ENCODE peak calls at places on chromosomes 5 and 9, in six cellular contexts. S is neural progenitor cell, Y is upper lobe of right lung, J is lower lobe of right lung, E is heart left ventricle, G is endodermal cell. B is an unnamed sample. For H3K4me1, the result is how much of the 10 kb centered on the place peaks cover.

GRCh38 chr9:81490605-81491331 is 198.6 kb downstream of the TLE1 start:
- DNase-seq in E (no peak), Y (no peak), S (no peak), J (no peak), G (no peak), B (no peak)

GRCh38 chr5:168186289-168187074 is 105.0 kb upstream of the WWC1 start:
- DNase-seq in S (no peak), J (no peak), G (peak), E (no peak), Y (no peak), B (no peak)

GRCh38 chr5:85108471-85108870 is 723.8 kb upstream of the EDIL3 start:
- DNase-seq in S (peak), G (no peak), Y (no peak), J (no peak), E (no peak), B (no peak)

GRCh38 chr9:114098021-114098659 is 952 bp downstream of the KIF12 start:
- DNase-seq in G (peak), S (peak), J (peak), Y (peak), E (no peak), B (no peak)

GRCh38 chr9:127608104-127608966 is 3.7 kb upstream of the STXBP1 start:
- DNase-seq in S (peak), E (peak), J (peak), Y (peak), G (peak), B (peak)

GRCh38 chr5:34717426-34718327 is 61.5 kb downstream of the RAI14 start:
- DNase-seq in S (peak), J (no peak), G (peak), E (no peak), Y (no peak), B (no peak)

GRCh38 chr9:93302586-93303257 is 118.8 kb downstream of the WNK2 start:
- DNase-seq in G (peak), Y (peak), S (peak), E (peak), J (peak), B (peak)

GRCh38 chr9:94096819-94097577 is 12.7 kb downstream of the PTPDC1 start:
- DNase-seq in J (no peak), Y (no peak), S (no peak), E (no peak), G (no peak), B (no peak)

GRCh38 chr5:147234825-147235635 is at the start of gene STK32A:
- DNase-seq in J (peak), Y (peak), G (peak), S (peak), E (peak), B (peak)

GRCh38 chr5:107553063-107553676 is 117.6 kb downstream of the EFNA5 start:
- DNase-seq in Y (no peak), E (peak), G (no peak), S (no peak), J (no peak), B (no peak)

GRCh38 chr9:135562235-135562745 is 734 bp downstream of the PAEP start:
- DNase-seq in E (no peak), S (no peak), Y (peak), J (no peak), G (no peak), B (no peak)

GRCh38 chr9:120308495-120308894 is 271.5 kb downstream of the CDK5RAP2 start:
- DNase-seq in S (no peak), J (no peak), E (no peak), G (peak), Y (no peak), B (no peak)

GRCh38 chr9:70935856-70936255 is 185.6 kb downstream of the TRPM3 start:
- DNase-seq in J (no peak), G (no peak), E (no peak), S (no peak), Y (no peak), B (no peak)

GRCh38 chr9:124784503-124784902 is 7.6 kb downstream of the OLFML2A start:
- DNase-seq in S (no peak), G (no peak), Y (no peak), E (no peak), J (no peak), B (no peak)

GRCh38 chr5:105956456-105957177 is 1714.1 kb downstream of the EFNA5 start:
- DNase-seq in Y (no peak), G (no peak), J (no peak), S (no peak), E (no peak), B (no peak)

GRCh38 chr5:111756701-111757581 is at the start of gene NREP:
- DNase-seq in J (peak), S (peak), Y (peak), G (peak), E (peak), B (peak)

GRCh38 chr5:111755942-111756353 is 1.0 kb downstream of the NREP start:
- DNase-seq in S (peak), Y (no peak), J (no peak), E (no peak), G (no peak), B (no peak)

GRCh38 chr5:111755264-111755941 is 1.6 kb downstream of the NREP start:
- DNase-seq in Y (no peak), G (no peak), S (no peak), J (no peak), E (no peak), B (no peak)

GRCh38 chr5:111752426-111752965 is 4.5 kb downstream of the NREP start:
- DNase-seq in Y (no peak), J (no peak), S (no peak), G (no peak), E (no peak), B (no peak)

GRCh38 chr5:111754190-111754589 is 2.8 kb downstream of the NREP start:
- DNase-seq in J (no peak), S (no peak), E (no peak), G (no peak), Y (no peak), B (no peak)
- H3K4me1 ChIP-seq in J (under half), S (under half), E (under half), G (under half), Y (under half), B (under half)

DNA sequence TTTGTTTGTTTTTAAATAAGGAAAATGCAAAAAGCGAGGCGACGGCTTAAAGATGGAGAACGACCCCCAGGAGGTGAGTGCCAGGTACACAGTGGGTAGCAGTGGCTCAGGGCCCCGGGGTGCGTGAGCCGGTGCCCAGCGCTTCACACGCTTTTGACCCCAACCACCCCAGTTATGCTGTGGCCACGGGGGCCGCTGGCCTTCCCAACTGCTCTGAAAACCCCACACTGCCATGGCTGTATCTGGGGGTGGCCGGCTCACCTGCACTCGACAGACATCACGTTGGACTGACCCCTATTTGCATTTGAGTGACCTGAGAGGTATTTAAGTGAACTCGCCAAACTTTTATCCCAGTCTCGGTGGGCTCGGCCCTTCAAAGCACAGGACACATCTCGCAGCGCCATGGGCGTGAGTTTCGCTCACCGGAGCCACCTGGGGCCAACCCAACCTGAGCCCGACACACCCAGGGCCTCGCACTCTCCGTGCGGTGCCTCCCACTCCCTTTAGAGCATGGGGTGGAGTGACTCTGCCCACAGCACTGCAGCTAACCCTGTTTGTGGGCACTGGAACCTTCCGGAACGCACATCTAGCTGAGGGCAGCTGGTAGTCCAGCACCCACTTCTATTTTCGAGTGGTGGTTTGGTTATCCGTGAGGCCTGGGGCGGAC is 13.7 kb upstream of the AJM1 start:
- DNase-seq in J (no peak), Y (no peak), E (no peak), G (no peak), S (no peak), B (peak)
- H3K27ac ChIP-seq in J (no peak), Y (no peak), E (no peak), G (no peak), S (no peak), B (no peak)

GRCh38 chr9:107090218-107090617 is 192.9 kb upstream of the RAD23B start:
- DNase-seq in Y (no peak), S (no peak), G (no peak), J (no peak), E (no peak), B (no peak)
- H3K4me3 ChIP-seq in Y (no peak), S (no peak), G (no peak), J (no peak), E (no peak), B (no peak)

GRCh38 chr5:149796836-149797235 is 66.7 kb downstream of the PPARGC1B start:
- DNase-seq in S (no peak), J (no peak), E (no peak), G (no peak), Y (no peak), B (no peak)
- H3K4me1 ChIP-seq in S (under half), J (under half), E (under half), G (under half), Y (under half), B (under half)

GRCh38 chr9:123372766-123373446 is 16.9 kb downstream of the CRB2 start:
- DNase-seq in G (no peak), S (no peak), J (no peak), E (no peak), Y (no peak), B (no peak)

GRCh38 chr9:123373447-123373923 is 17.5 kb downstream of the CRB2 start:
- DNase-seq in E (no peak), Y (no peak), J (no peak), G (peak), S (no peak), B (peak)

GRCh38 chr9:123370526-123371227 is 14.7 kb downstream of the CRB2 start:
- DNase-seq in S (no peak), J (no peak), E (no peak), G (no peak), Y (no peak), B (peak)

GRCh38 chr9:123371228-123371584 is 15.2 kb downstream of the CRB2 start:
- DNase-seq in E (no peak), Y (no peak), J (no peak), G (no peak), S (no peak), B (no peak)

DNA sequence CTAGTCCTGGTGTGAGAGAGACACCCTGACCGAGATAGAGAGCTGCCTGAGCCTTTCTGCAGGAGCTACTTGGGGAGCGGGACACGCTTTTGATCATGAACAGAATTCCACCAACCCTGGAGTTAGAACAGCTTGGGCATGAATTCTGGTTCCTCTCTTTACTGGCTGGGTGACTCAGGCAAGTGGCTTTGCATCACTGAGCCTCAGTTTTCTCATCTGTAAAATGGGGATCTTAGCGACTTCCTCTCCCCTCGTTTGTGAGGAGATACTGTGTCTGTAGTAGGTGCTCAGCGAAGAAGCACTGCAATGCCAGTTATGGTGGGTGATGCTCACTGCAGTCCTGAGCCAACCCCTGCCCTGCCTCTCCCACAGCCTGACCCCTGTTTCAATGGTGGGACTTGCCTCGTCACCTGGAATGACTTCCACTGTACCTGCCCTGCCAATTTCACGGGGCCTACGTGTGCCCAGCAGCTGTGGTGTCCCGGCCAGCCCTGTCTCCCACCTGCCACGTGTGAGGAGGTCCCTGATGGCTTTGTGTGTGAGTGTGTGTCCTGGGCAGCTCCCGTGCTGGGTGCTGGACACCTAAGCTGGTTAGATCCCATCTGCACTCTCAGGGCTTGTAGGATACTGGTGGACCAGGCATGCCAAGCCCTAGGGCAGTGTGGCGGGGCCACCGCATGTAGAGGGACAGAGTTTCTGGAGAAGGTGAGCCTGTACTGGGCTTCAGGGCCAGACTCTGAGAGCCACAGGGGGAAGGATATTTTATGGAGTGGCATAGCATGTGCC is 16.0 kb downstream of the CRB2 start:
- DNase-seq in Y (no peak), J (no peak), G (no peak), S (no peak), E (no peak), B (peak)
- H3K27ac ChIP-seq in Y (no peak), J (no peak), G (no peak), S (no peak), E (no peak), B (no peak)

B was measured in right cardiac atrium.